ENCODE peak calls at places on chromosome 1, in nine cellular contexts. One of them, this sample, is unnamed.

GRCh38 chr1:25657121-25657521 is 40.5 kb downstream of the MAN1C1 start:
- DNase-seq in kidney tubule cell: no peak
- DNase-seq in stimulated activated CD4-positive, alpha-beta T cell treated with anti-CD3 and anti-CD28 coated beads, Interleukin-12 subunit alpha, Interleukin-12 subunit beta, amount 100 ng/mL, for 48 hours: no peak
- DNase-seq in GM03348: no peak
- DNase-seq in neuronal stem cell: no peak
- DNase-seq in gastrocnemius medialis: no peak
- DNase-seq in WERI-Rb-1: no peak
- DNase-seq in glomerular endothelial cell: peak
- DNase-seq in stimulated activated CD8-positive, alpha-beta memory T cell treated with anti-CD3 and anti-CD28 coated beads, Interleukin-2, amount 100 ng/mL, for 1 hour: no peak
- DNase-seq in this sample: no peak

GRCh38 chr1:20584890-20585289 is 4.0 kb upstream of the CDA start:
- DNase-seq in neuronal stem cell: no peak
- DNase-seq in WERI-Rb-1: no peak
- DNase-seq in kidney tubule cell: peak
- DNase-seq in glomerular endothelial cell: no peak
- DNase-seq in GM03348: no peak
- DNase-seq in stimulated activated CD8-positive, alpha-beta memory T cell treated with anti-CD3 and anti-CD28 coated beads, Interleukin-2, amount 100 ng/mL, for 1 hour: no peak
- DNase-seq in gastrocnemius medialis: no peak
- DNase-seq in stimulated activated CD4-positive, alpha-beta T cell treated with anti-CD3 and anti-CD28 coated beads, Interleukin-12 subunit alpha, Interleukin-12 subunit beta, amount 100 ng/mL, for 48 hours: no peak
- DNase-seq in this sample: no peak

GRCh38 chr1:161956097-161956496 is 67.6 kb downstream of the OLFML2B start:
- DNase-seq in neuronal stem cell: no peak
- DNase-seq in kidney tubule cell: no peak
- DNase-seq in stimulated activated CD4-positive, alpha-beta T cell treated with anti-CD3 and anti-CD28 coated beads, Interleukin-12 subunit alpha, Interleukin-12 subunit beta, amount 100 ng/mL, for 48 hours: no peak
- DNase-seq in WERI-Rb-1: no peak
- DNase-seq in stimulated activated CD8-positive, alpha-beta memory T cell treated with anti-CD3 and anti-CD28 coated beads, Interleukin-2, amount 100 ng/mL, for 1 hour: no peak
- DNase-seq in gastrocnemius medialis: no peak
- DNase-seq in glomerular endothelial cell: no peak
- DNase-seq in GM03348: peak
- DNase-seq in this sample: no peak

GRCh38 chr1:47196622-47197021 is 6.8 kb upstream of the PDZK1IP1 start:
- DNase-seq in neuronal stem cell: no peak
- DNase-seq in GM03348: no peak
- DNase-seq in gastrocnemius medialis: no peak
- DNase-seq in stimulated activated CD8-positive, alpha-beta memory T cell treated with anti-CD3 and anti-CD28 coated beads, Interleukin-2, amount 100 ng/mL, for 1 hour: no peak
- DNase-seq in glomerular endothelial cell: no peak
- DNase-seq in stimulated activated CD4-positive, alpha-beta T cell treated with anti-CD3 and anti-CD28 coated beads, Interleukin-12 subunit alpha, Interleukin-12 subunit beta, amount 100 ng/mL, for 48 hours: no peak
- DNase-seq in WERI-Rb-1: no peak
- DNase-seq in kidney tubule cell: no peak
- DNase-seq in this sample: no peak

GRCh38 chr1:152145789-152146188 is 13.2 kb downstream of the RPTN start:
- DNase-seq in kidney tubule cell: no peak
- DNase-seq in gastrocnemius medialis: no peak
- DNase-seq in WERI-Rb-1: no peak
- DNase-seq in stimulated activated CD8-positive, alpha-beta memory T cell treated with anti-CD3 and anti-CD28 coated beads, Interleukin-2, amount 100 ng/mL, for 1 hour: no peak
- DNase-seq in glomerular endothelial cell: no peak
- DNase-seq in stimulated activated CD4-positive, alpha-beta T cell treated with anti-CD3 and anti-CD28 coated beads, Interleukin-12 subunit alpha, Interleukin-12 subunit beta, amount 100 ng/mL, for 48 hours: no peak
- DNase-seq in neuronal stem cell: no peak
- DNase-seq in GM03348: no peak
- DNase-seq in this sample: no peak

GRCh38 chr1:19799877-19800804 is at the start of gene TMCO4:
- DNase-seq in glomerular endothelial cell: no peak
- DNase-seq in gastrocnemius medialis: peak
- DNase-seq in stimulated activated CD8-positive, alpha-beta memory T cell treated with anti-CD3 and anti-CD28 coated beads, Interleukin-2, amount 100 ng/mL, for 1 hour: peak
- DNase-seq in kidney tubule cell: peak
- DNase-seq in WERI-Rb-1: peak
- DNase-seq in stimulated activated CD4-positive, alpha-beta T cell treated with anti-CD3 and anti-CD28 coated beads, Interleukin-12 subunit alpha, Interleukin-12 subunit beta, amount 100 ng/mL, for 48 hours: peak
- DNase-seq in GM03348: peak
- DNase-seq in neuronal stem cell: no peak
- DNase-seq in this sample: peak

GRCh38 chr1:117802546-117803257 is 126.7 kb downstream of the GDAP2 start:
- DNase-seq in stimulated activated CD8-positive, alpha-beta memory T cell treated with anti-CD3 and anti-CD28 coated beads, Interleukin-2, amount 100 ng/mL, for 1 hour: no peak
- DNase-seq in WERI-Rb-1: no peak
- DNase-seq in GM03348: no peak
- DNase-seq in glomerular endothelial cell: no peak
- DNase-seq in stimulated activated CD4-positive, alpha-beta T cell treated with anti-CD3 and anti-CD28 coated beads, Interleukin-12 subunit alpha, Interleukin-12 subunit beta, amount 100 ng/mL, for 48 hours: no peak
- DNase-seq in kidney tubule cell: no peak
- DNase-seq in gastrocnemius medialis: no peak
- DNase-seq in neuronal stem cell: no peak
- DNase-seq in this sample: no peak

GRCh38 chr1:153220606-153221303 is 3.4 kb downstream of the PRR9 start:
- DNase-seq in GM03348: no peak
- DNase-seq in kidney tubule cell: no peak
- DNase-seq in gastrocnemius medialis: no peak
- DNase-seq in glomerular endothelial cell: no peak
- DNase-seq in stimulated activated CD8-positive, alpha-beta memory T cell treated with anti-CD3 and anti-CD28 coated beads, Interleukin-2, amount 100 ng/mL, for 1 hour: no peak
- DNase-seq in neuronal stem cell: no peak
- DNase-seq in stimulated activated CD4-positive, alpha-beta T cell treated with anti-CD3 and anti-CD28 coated beads, Interleukin-12 subunit alpha, Interleukin-12 subunit beta, amount 100 ng/mL, for 48 hours: no peak
- DNase-seq in WERI-Rb-1: peak
- DNase-seq in this sample: no peak

GRCh38 chr1:94924967-94925366 is 1.9 kb downstream of the CNN3 start:
- DNase-seq in stimulated activated CD8-positive, alpha-beta memory T cell treated with anti-CD3 and anti-CD28 coated beads, Interleukin-2, amount 100 ng/mL, for 1 hour: no peak
- DNase-seq in kidney tubule cell: peak
- DNase-seq in GM03348: no peak
- DNase-seq in neuronal stem cell: no peak
- DNase-seq in glomerular endothelial cell: no peak
- DNase-seq in gastrocnemius medialis: no peak
- DNase-seq in stimulated activated CD4-positive, alpha-beta T cell treated with anti-CD3 and anti-CD28 coated beads, Interleukin-12 subunit alpha, Interleukin-12 subunit beta, amount 100 ng/mL, for 48 hours: no peak
- DNase-seq in WERI-Rb-1: no peak
- DNase-seq in this sample: no peak

GRCh38 chr1:110672001-110672752 is 2.6 kb downstream of the KCNA3 start:
- DNase-seq in glomerular endothelial cell: no peak
- DNase-seq in stimulated activated CD8-positive, alpha-beta memory T cell treated with anti-CD3 and anti-CD28 coated beads, Interleukin-2, amount 100 ng/mL, for 1 hour: peak
- DNase-seq in stimulated activated CD4-positive, alpha-beta T cell treated with anti-CD3 and anti-CD28 coated beads, Interleukin-12 subunit alpha, Interleukin-12 subunit beta, amount 100 ng/mL, for 48 hours: peak
- DNase-seq in kidney tubule cell: no peak
- DNase-seq in WERI-Rb-1: no peak
- DNase-seq in gastrocnemius medialis: no peak
- DNase-seq in GM03348: peak
- DNase-seq in neuronal stem cell: peak
- DNase-seq in this sample: no peak

GRCh38 chr1:112956503-112957132 is 622 bp upstream of the SLC16A1 start:
- DNase-seq in stimulated activated CD4-positive, alpha-beta T cell treated with anti-CD3 and anti-CD28 coated beads, Interleukin-12 subunit alpha, Interleukin-12 subunit beta, amount 100 ng/mL, for 48 hours: peak
- DNase-seq in glomerular endothelial cell: no peak
- DNase-seq in WERI-Rb-1: peak
- DNase-seq in GM03348: no peak
- DNase-seq in kidney tubule cell: no peak
- DNase-seq in gastrocnemius medialis: peak
- DNase-seq in stimulated activated CD8-positive, alpha-beta memory T cell treated with anti-CD3 and anti-CD28 coated beads, Interleukin-2, amount 100 ng/mL, for 1 hour: peak
- DNase-seq in neuronal stem cell: no peak
- DNase-seq in this sample: no peak

GRCh38 chr1:14372526-14372925 is 226.0 kb upstream of the KAZN start:
- DNase-seq in stimulated activated CD4-positive, alpha-beta T cell treated with anti-CD3 and anti-CD28 coated beads, Interleukin-12 subunit alpha, Interleukin-12 subunit beta, amount 100 ng/mL, for 48 hours: no peak
- DNase-seq in stimulated activated CD8-positive, alpha-beta memory T cell treated with anti-CD3 and anti-CD28 coated beads, Interleukin-2, amount 100 ng/mL, for 1 hour: no peak
- DNase-seq in glomerular endothelial cell: no peak
- DNase-seq in GM03348: no peak
- DNase-seq in WERI-Rb-1: no peak
- DNase-seq in gastrocnemius medialis: no peak
- DNase-seq in neuronal stem cell: no peak
- DNase-seq in kidney tubule cell: peak
- DNase-seq in this sample: no peak